ENCODE peak calls at places on chromosome 7, in nine cellular contexts. A is activated CD4-positive, alpha-beta T cell treated with anti-CD3 and anti-CD28 coated beads, Interleukin-2, amount 50 U/mL, for 4 hours; U is mesenchymal stem cell; V is mammary epithelial cell; K is smooth muscle cell of the brain vasculature; Y is globus pallidus; I is kidney tubule cell; S is SJSA1; H is SW480. O is an unnamed sample.

GRCh38 chr7:23864984-23865383 is 155.0 kb downstream of the STK31 start:
- DNase-seq in A (no peak), U (peak; percentile 18), V (peak; percentile 62), K (no peak), Y (no peak), I (no peak), S (no peak), H (peak; percentile 41), O (no peak)

GRCh38 chr7:33886100-33886623 is 19.2 kb upstream of the BMPER start:
- DNase-seq in A (no peak), U (peak; percentile 45), V (no peak), K (no peak), Y (no peak), I (peak; percentile 11), S (no peak), H (no peak), O (no peak)

GRCh38 chr7:37411444-37412034 is 37.1 kb downstream of the ELMO1 start:
- DNase-seq in A (peak; percentile 59), U (no peak), V (no peak), K (no peak), Y (no peak), I (no peak), S (no peak), H (no peak), O (no peak)

GRCh38 chr7:43148161-43148731 is 35.8 kb downstream of the HECW1 start:
- DNase-seq in A (no peak), U (peak; percentile 23), V (peak; percentile 85), K (no peak), Y (no peak), I (peak; percentile 39), S (no peak), H (no peak), O (no peak)

GRCh38 chr7:29167721-29168120 is 21.4 kb upstream of the CPVL start:
- DNase-seq in A (no peak), U (no peak), V (no peak), K (no peak), Y (no peak), I (peak; percentile 70), S (no peak), H (no peak), O (peak; percentile 40)

GRCh38 chr7:69682518-69682917 is 84.2 kb downstream of the AUTS2 start:
- DNase-seq in A (no peak), U (peak; percentile 5), V (no peak), K (no peak), Y (no peak), I (no peak), S (no peak), H (no peak), O (no peak)

GRCh38 chr7:155984028-155984607 is 171.9 kb upstream of the SHH start:
- DNase-seq in A (no peak), U (no peak), V (no peak), K (no peak), Y (no peak), I (no peak), S (no peak), H (no peak), O (no peak)

GRCh38 chr7:151125459-151125834 is 39.2 kb downstream of the AGAP3 start:
- DNase-seq in A (no peak), U (peak; percentile 54), V (no peak), K (no peak), Y (no peak), I (no peak), S (no peak), H (no peak), O (no peak)

GRCh38 chr7:41134242-41134872 is 568.5 kb downstream of the INHBA start:
- DNase-seq in A (no peak), U (peak; percentile 70), V (peak; percentile 70), K (peak; percentile 28), Y (no peak), I (peak; percentile 64), S (peak; percentile 49), H (no peak), O (no peak)

GRCh38 chr7:19404912-19405329 is 259.7 kb upstream of the FERD3L start:
- DNase-seq in A (no peak), U (peak; percentile 94), V (peak; percentile 93), K (peak; percentile 82), Y (no peak), I (peak; percentile 81), S (peak; percentile 97), H (peak; percentile 88), O (peak; percentile 74)

GRCh38 chr7:123115331-123115730 is 84.4 kb downstream of the SLC13A1 start:
- DNase-seq in A (no peak), U (no peak), V (no peak), K (no peak), Y (no peak), I (no peak), S (no peak), H (no peak), O (no peak)

GRCh38 chr7:2157473-2158279 is 75.1 kb downstream of the MAD1L1 start:
- DNase-seq in A (no peak), U (peak; percentile 99), V (no peak), K (peak; percentile 93), Y (peak; percentile 89), I (no peak), S (peak; percentile 84), H (no peak), O (no peak)

GRCh38 chr7:121000091-121000983 is 11.8 kb downstream of the CPED1 start:
- DNase-seq in A (no peak), U (peak; percentile 78), V (no peak), K (no peak), Y (no peak), I (peak; percentile 14), S (peak; percentile 68), H (no peak), O (no peak)

GRCh38 chr7:137245890-137246289 is 97.6 kb downstream of the PTN start:
- DNase-seq in A (no peak), U (peak; percentile 5), V (no peak), K (no peak), Y (no peak), I (peak; percentile 7), S (no peak), H (no peak), O (no peak)

GRCh38 chr7:81244213-81244612 is 325.4 kb upstream of the SEMA3C start:
- DNase-seq in A (no peak), U (peak; percentile 10), V (no peak), K (no peak), Y (no peak), I (no peak), S (no peak), H (no peak), O (peak; percentile 55)

GRCh38 chr7:50733552-50733951 is 49.1 kb downstream of the GRB10 start:
- DNase-seq in A (no peak), U (peak; percentile 41), V (peak; percentile 40), K (no peak), Y (no peak), I (peak; percentile 96), S (no peak), H (no peak), O (no peak)

GRCh38 chr7:801940-802364 is 30.3 kb upstream of the SUN1 start:
- DNase-seq in A (no peak), U (no peak), V (no peak), K (no peak), Y (no peak), I (peak; percentile 78), S (no peak), H (no peak), O (no peak)

GRCh38 chr7:134701272-134701671 is 54.6 kb downstream of the BPGM start:
- DNase-seq in A (no peak), U (peak; percentile 25), V (no peak), K (no peak), Y (peak; percentile 38), I (peak; percentile 41), S (peak; percentile 42), H (peak; percentile 21), O (peak; percentile 88)

GRCh38 chr7:127863082-127863481 is 168.2 kb downstream of the LRRC4 start:
- DNase-seq in A (no peak), U (no peak), V (no peak), K (peak; percentile 24), Y (no peak), I (no peak), S (no peak), H (no peak), O (no peak)

GRCh38 chr7:150755473-150756099 is 18.4 kb downstream of the GIMAP5 start:
- DNase-seq in A (peak; percentile 66), U (no peak), V (peak; percentile 11), K (no peak), Y (no peak), I (no peak), S (no peak), H (no peak), O (no peak)

GRCh38 chr7:24936121-24936824 is 43.7 kb downstream of the OSBPL3 start:
- DNase-seq in A (no peak), U (peak; percentile 46), V (no peak), K (no peak), Y (no peak), I (peak; percentile 41), S (no peak), H (no peak), O (peak; percentile 12)

GRCh38 chr7:110522751-110523200 is 568.2 kb upstream of the LRRN3 start:
- DNase-seq in A (no peak), U (peak; percentile 80), V (peak; percentile 17), K (peak; percentile 62), Y (no peak), I (peak; percentile 77), S (peak; percentile 37), H (peak; percentile 87), O (no peak)

O was measured in SK-MEL-5.